ENCODE peak calls at places on chromosome 22, in five cellular contexts. One of them, this sample, is unnamed.

GRCh38 chr22:49513358-49513851 is 314.3 kb downstream of the BRD1 start:
- DNase-seq in effector memory CD4-positive, alpha-beta T cell: no peak
- DNase-seq in NCI-H1105: no peak
- DNase-seq in Calu3: no peak
- DNase-seq in brain pericyte: no peak
- DNase-seq in this sample: no peak

GRCh38 chr22:43516386-43516785 is 104.6 kb downstream of the MPPED1 start:
- DNase-seq in NCI-H1105: no peak
- DNase-seq in Calu3: no peak
- DNase-seq in brain pericyte: no peak
- DNase-seq in effector memory CD4-positive, alpha-beta T cell: no peak
- DNase-seq in this sample: no peak

GRCh38 chr22:49753276-49753884 is 74.3 kb downstream of the BRD1 start:
- DNase-seq in NCI-H1105: no peak
- DNase-seq in Calu3: no peak
- DNase-seq in effector memory CD4-positive, alpha-beta T cell: no peak
- DNase-seq in brain pericyte: no peak
- DNase-seq in this sample: no peak

GRCh38 chr22:37095113-37095512 is 14.4 kb downstream of the TMPRSS6 start:
- DNase-seq in NCI-H1105: no peak
- DNase-seq in brain pericyte: no peak
- DNase-seq in effector memory CD4-positive, alpha-beta T cell: no peak
- DNase-seq in Calu3: no peak
- DNase-seq in this sample: peak

GRCh38 chr22:36366291-36366708 is 21.5 kb downstream of the MYH9 start:
- DNase-seq in effector memory CD4-positive, alpha-beta T cell: peak
- DNase-seq in Calu3: no peak
- DNase-seq in NCI-H1105: no peak
- DNase-seq in brain pericyte: no peak
- DNase-seq in this sample: no peak

GRCh38 chr22:49946612-49947295 is 13.8 kb upstream of the PIM3 start:
- DNase-seq in Calu3: no peak
- DNase-seq in effector memory CD4-positive, alpha-beta T cell: no peak
- DNase-seq in brain pericyte: no peak
- DNase-seq in NCI-H1105: no peak
- DNase-seq in this sample: no peak

GRCh38 chr22:30992565-30992964 is 23.5 kb downstream of the TUG1 start:
- DNase-seq in effector memory CD4-positive, alpha-beta T cell: no peak
- DNase-seq in Calu3: no peak
- DNase-seq in NCI-H1105: no peak
- DNase-seq in brain pericyte: no peak
- DNase-seq in this sample: no peak

GRCh38 chr22:38879102-38879729 is 7.2 kb upstream of the CBX6 start:
- DNase-seq in NCI-H1105: no peak
- DNase-seq in effector memory CD4-positive, alpha-beta T cell: no peak
- DNase-seq in Calu3: no peak
- DNase-seq in brain pericyte: no peak
- DNase-seq in this sample: no peak

GRCh38 chr22:49688516-49689254 is 139.0 kb downstream of the BRD1 start:
- DNase-seq in Calu3: no peak
- DNase-seq in NCI-H1105: no peak
- DNase-seq in brain pericyte: no peak
- DNase-seq in effector memory CD4-positive, alpha-beta T cell: no peak
- DNase-seq in this sample: no peak

GRCh38 chr22:17791196-17791595 is 16.9 kb upstream of the BID start:
- DNase-seq in NCI-H1105: no peak
- DNase-seq in brain pericyte: no peak
- DNase-seq in effector memory CD4-positive, alpha-beta T cell: no peak
- DNase-seq in Calu3: no peak
- DNase-seq in this sample: no peak

GRCh38 chr22:19175026-19175601 is 3.4 kb downstream of the SLC25A1 start:
- DNase-seq in effector memory CD4-positive, alpha-beta T cell: no peak
- DNase-seq in brain pericyte: no peak
- DNase-seq in Calu3: no peak
- DNase-seq in NCI-H1105: no peak
- DNase-seq in this sample: no peak

GRCh38 chr22:36221799-36222751 is 17.3 kb downstream of the APOL2 start:
- DNase-seq in NCI-H1105: peak
- DNase-seq in Calu3: peak
- DNase-seq in brain pericyte: no peak
- DNase-seq in effector memory CD4-positive, alpha-beta T cell: peak
- DNase-seq in this sample: no peak

This sample was measured in stimulated activated naive CD8-positive, alpha-beta T cell treated with anti-CD3 and anti-CD28 coated beads, Interleukin-15, amount 100 ng/mL, for 72 hours.